ENCODE peak calls at places on chromosomes 5 and 9, in four cellular contexts. I is stomach, Q is transverse colon, F is SK-N-SH. H is an unnamed sample.

GRCh38 chr5:173089581-173089980 is 33.4 kb downstream of the CREBRF start:
- DNase-seq in F (no peak), I (no peak), Q (no peak), H (no peak)

GRCh38 chr5:39191216-39191615 is 28.1 kb downstream of the FYB1 start:
- DNase-seq in I (no peak), F (no peak), Q (no peak), H (no peak)

GRCh38 chr9:112158629-112159228 is 16.4 kb downstream of the SUSD1 start:
- DNase-seq in F (no peak), Q (no peak), I (no peak), H (no peak)

GRCh38 chr9:137190315-137190853 is 1.9 kb downstream of the SSNA1 start:
- DNase-seq in Q (no peak), F (no peak), I (peak), H (no peak)

GRCh38 chr5:53263151-53263550 is 153.6 kb upstream of the MOCS2 start:
- DNase-seq in Q (no peak), I (no peak), F (no peak), H (no peak)

GRCh38 chr9:99712214-99712613 is 109.5 kb upstream of the NR4A3 start:
- DNase-seq in Q (no peak), I (no peak), F (no peak), H (no peak)

GRCh38 chr9:126523621-126524111 is 90.1 kb upstream of the LMX1B start:
- DNase-seq in Q (no peak), F (peak), I (no peak), H (peak)

GRCh38 chr5:113059232-113059805 is 82.7 kb downstream of the DCP2 start:
- DNase-seq in Q (no peak), I (no peak), F (peak), H (no peak)

GRCh38 chr9:33161589-33162132 is 5.5 kb downstream of the B4GALT1 start:
- DNase-seq in F (no peak), Q (peak), I (peak), H (no peak)

GRCh38 chr9:101566904-101567724 is 27.7 kb downstream of the PPP3R2 start:
- DNase-seq in Q (no peak), I (no peak), F (no peak), H (no peak)

GRCh38 chr5:10537614-10538013 is 26.3 kb upstream of the ANKRD33B start:
- DNase-seq in I (no peak), Q (no peak), F (no peak), H (peak)

GRCh38 chr5:180860273-180860886 is 696 bp downstream of the ZFP62 start:
- DNase-seq in I (no peak), F (peak), Q (peak), H (no peak)

GRCh38 chr5:79173626-79174025 is 62.0 kb downstream of the BHMT start:
- DNase-seq in Q (no peak), F (no peak), I (peak), H (no peak)

GRCh38 chr9:116572095-116572748 is 114.9 kb upstream of the TRIM32 start:
- DNase-seq in Q (peak), F (peak), I (peak), H (peak)

GRCh38 chr9:36572515-36573418 is at the start of gene MELK:
- DNase-seq in I (peak), Q (peak), F (peak), H (peak)

GRCh38 chr5:40033411-40033810 is 608.6 kb upstream of the DAB2 start:
- DNase-seq in F (no peak), Q (peak), I (no peak), H (no peak)

GRCh38 chr5:124342027-124342471 is 404.4 kb downstream of the ZNF608 start:
- DNase-seq in I (no peak), Q (no peak), F (no peak), H (peak)

GRCh38 chr5:41510176-41510831 is at the start of gene PLCXD3:
- DNase-seq in F (peak), I (peak), Q (no peak), H (peak)

GRCh38 chr5:164336906-164337305 is 831.5 kb downstream of the MAT2B start:
- DNase-seq in I (no peak), Q (no peak), F (no peak), H (no peak)

GRCh38 chr5:66324357-66324756 is 180.3 kb downstream of the SREK1 start:
- DNase-seq in I (peak), Q (no peak), F (no peak), H (no peak)

GRCh38 chr5:43973318-43973717 is 370.3 kb downstream of the NNT start:
- DNase-seq in F (no peak), I (no peak), Q (no peak), H (no peak)

GRCh38 chr5:56003633-56004032 is 8.9 kb upstream of the IL6ST start:
- DNase-seq in I (no peak), Q (no peak), F (no peak), H (no peak)

GRCh38 chr9:98944130-98945074 is 695 bp downstream of the COL15A1 start:
- DNase-seq in Q (no peak), F (peak), I (no peak), H (peak)

GRCh38 chr9:99436636-99437035 is 214.6 kb downstream of the SEC61B start:
- DNase-seq in Q (no peak), F (no peak), I (no peak), H (no peak)

GRCh38 chr9:87585456-87585855 is 87.8 kb downstream of the DAPK1 start:
- DNase-seq in F (no peak), Q (no peak), I (no peak), H (no peak)

GRCh38 chr5:73638344-73639095 is 12.5 kb downstream of the ARHGEF28 start:
- DNase-seq in I (no peak), F (no peak), Q (no peak), H (no peak)

GRCh38 chr9:37025381-37026084 is 8.5 kb downstream of the PAX5 start:
- DNase-seq in F (no peak), Q (no peak), I (no peak), H (no peak)

GRCh38 chr9:129480227-129480626 is 140.7 kb downstream of the C9orf50 start:
- DNase-seq in F (no peak), I (no peak), Q (no peak), H (no peak)

GRCh38 chr9:115978739-115979138 is 174.9 kb upstream of the PAPPA start:
- DNase-seq in F (no peak), I (no peak), Q (no peak), H (no peak)

GRCh38 chr5:52725065-52725746 is 62.5 kb upstream of the ITGA1 start:
- DNase-seq in F (no peak), Q (peak), I (peak), H (no peak)

GRCh38 chr5:14216902-14217301 is 73.8 kb downstream of the TRIO start:
- DNase-seq in I (no peak), Q (no peak), F (no peak), H (no peak)

GRCh38 chr5:10566556-10567068 is 2.7 kb downstream of the ANKRD33B start:
- DNase-seq in F (no peak), I (no peak), Q (no peak), H (no peak)

GRCh38 chr5:7320641-7321170 is 75.2 kb upstream of the ADCY2 start:
- DNase-seq in F (no peak), I (no peak), Q (no peak), H (no peak)

GRCh38 chr9:84862786-84863185 is 193.3 kb downstream of the NTRK2 start:
- DNase-seq in F (no peak), Q (no peak), I (no peak), H (no peak)

GRCh38 chr9:93899609-93900435 is 55.3 kb downstream of the BARX1 start:
- DNase-seq in F (peak), I (no peak), Q (peak), H (peak)

GRCh38 chr5:141913560-141913959 is 10.1 kb upstream of the DELE1 start:
- DNase-seq in F (no peak), Q (no peak), I (no peak), H (no peak)
- H3K4me3 ChIP-seq in F (no peak), Q (peak), I (peak), H (peak)

GRCh38 chr5:89320441-89320840 is 437.5 kb upstream of the MEF2C start:
- DNase-seq in Q (no peak), I (no peak), F (no peak), H (no peak)

GRCh38 chr5:89313804-89314588 is 431.0 kb upstream of the MEF2C start:
- DNase-seq in I (no peak), Q (peak), F (no peak), H (no peak)

GRCh38 chr5:89320889-89321288 is 437.9 kb upstream of the MEF2C start:
- DNase-seq in F (no peak), Q (no peak), I (no peak), H (no peak)

GRCh38 chr5:89313044-89313443 is 430.1 kb upstream of the MEF2C start:
- DNase-seq in I (no peak), F (no peak), Q (no peak), H (no peak)

DNA sequence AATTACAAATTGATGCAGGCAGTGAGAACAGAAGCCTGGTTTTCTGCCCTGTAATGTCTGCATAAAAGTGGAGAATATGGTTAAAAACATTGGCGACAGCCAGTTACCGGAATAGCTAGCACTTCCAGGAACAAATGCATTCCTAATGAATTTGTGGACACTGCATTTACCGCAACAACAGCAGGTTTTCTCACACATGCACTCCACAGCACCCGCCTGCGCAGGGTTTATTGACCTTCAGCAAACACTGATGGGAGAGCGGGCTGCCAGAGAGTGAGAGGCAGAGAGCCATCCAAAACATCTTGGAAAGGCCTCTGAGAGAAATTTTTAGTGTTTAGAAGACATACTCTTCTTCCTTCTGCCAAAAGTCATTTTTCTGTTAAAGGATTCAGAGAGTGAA is 432.2 kb upstream of the MEF2C start:
- DNase-seq in F (no peak), I (no peak), Q (no peak), H (no peak)
- TF ChIP-seq POLR2AphosphoS5 in F (no peak), I (no peak), Q (peak), H (no peak)

GRCh38 chr9:104860280-104860679 is 67.7 kb downstream of the ABCA1 start:
- DNase-seq in F (no peak), Q (no peak), I (no peak), H (no peak)
- TF ChIP-seq EP300 in F (no peak), Q (no peak), I (no peak), H (no peak)

DNA sequence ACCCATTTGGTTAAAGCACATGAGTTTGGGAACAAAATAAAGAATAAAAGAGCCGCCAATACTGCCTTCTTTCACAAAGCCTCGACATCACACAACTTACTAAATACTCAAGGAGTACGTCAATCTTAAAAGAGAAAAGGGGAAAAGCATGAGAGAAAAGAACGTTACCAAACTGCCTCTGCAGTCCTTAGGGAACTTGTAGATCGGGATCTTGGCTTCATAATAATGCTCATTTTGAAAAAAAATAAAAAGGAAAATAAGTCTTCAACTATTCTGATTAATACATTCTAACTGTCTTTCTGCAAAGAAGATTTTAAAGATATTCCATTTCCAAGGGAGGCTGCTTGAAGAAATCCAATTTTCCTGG is 618.4 kb downstream of the PDE4D start:
- DNase-seq in Q (no peak), I (no peak), F (no peak), H (no peak)
- H3K4me3 ChIP-seq in Q (peak), I (peak), F (no peak), H (peak)

H was measured in sigmoid colon.